ENCODE peak calls at places on chromosomes 2 and 18, in four cellular contexts. B is AG04450; U is AG09309; J is CD4-positive, CD25-positive, alpha-beta regulatory T cell. F is an unnamed sample.

GRCh38 chr2:219352448-219353023 is 20.0 kb upstream of the RESP18 start:
- DNase-seq in J (peak), U (no peak), B (no peak), F (peak)

GRCh38 chr2:201420442-201421113 is 30.7 kb downstream of the TRAK2 start:
- DNase-seq in B (no peak), U (no peak), J (no peak), F (no peak)

GRCh38 chr2:26470601-26471260 is 7.2 kb downstream of the OTOF start:
- DNase-seq in U (no peak), J (no peak), B (no peak), F (no peak)

GRCh38 chr2:216791303-216791702 is 68.6 kb downstream of the TNP1 start:
- DNase-seq in U (peak), J (no peak), B (no peak), F (no peak)

GRCh38 chr18:9683418-9684396 is 24.4 kb upstream of the RAB31 start:
- DNase-seq in B (no peak), J (no peak), U (no peak), F (no peak)

GRCh38 chr2:67079729-67080128 is 317.4 kb upstream of the ETAA1 start:
- DNase-seq in J (no peak), U (no peak), B (no peak), F (no peak)

GRCh38 chr2:30808695-30809094 is 1.4 kb upstream of the CAPN13 start:
- DNase-seq in U (no peak), B (no peak), J (no peak), F (no peak)

GRCh38 chr2:10544252-10544651 is 96.1 kb upstream of the ODC1 start:
- DNase-seq in B (no peak), U (no peak), J (no peak), F (no peak)

GRCh38 chr2:174326880-174327558 is 7.7 kb upstream of the SP9 start:
- DNase-seq in B (no peak), U (no peak), J (peak), F (no peak)

GRCh38 chr2:158502984-158503383 is 46.2 kb downstream of the PKP4 start:
- DNase-seq in J (no peak), U (peak), B (peak), F (no peak)

GRCh38 chr18:8706981-8707940 is 1.9 kb downstream of the MTCL1 start:
- DNase-seq in U (peak), B (no peak), J (no peak), F (peak)

GRCh38 chr2:201144101-201145051 is 28.4 kb downstream of the CFLAR start:
- DNase-seq in B (no peak), J (no peak), U (no peak), F (no peak)

GRCh38 chr2:197795277-197795676 is 9.1 kb upstream of the PLCL1 start:
- DNase-seq in B (no peak), U (no peak), J (no peak), F (no peak)

GRCh38 chr2:101296314-101296809 is 12.1 kb downstream of the RNF149 start:
- DNase-seq in U (peak), B (no peak), J (no peak), F (no peak)

GRCh38 chr2:95667480-95667879 is 75.7 kb downstream of the TRIM43 start:
- DNase-seq in U (no peak), B (no peak), J (no peak), F (no peak)

GRCh38 chr2:166211079-166211478 is 83.3 kb upstream of the SCN1A start:
- DNase-seq in J (no peak), B (no peak), U (no peak), F (no peak)

GRCh38 chr18:24321071-24321470 is 76.6 kb downstream of the OSBPL1A start:
- DNase-seq in J (no peak), U (peak), B (no peak), F (no peak)

GRCh38 chr2:142040554-142040953 is 90.3 kb downstream of the LRP1B start:
- DNase-seq in B (no peak), J (no peak), U (no peak), F (no peak)

GRCh38 chr18:37537868-37538525 is 27.6 kb downstream of the CELF4 start:
- DNase-seq in U (peak), B (peak), J (peak), F (no peak)

GRCh38 chr18:23512641-23513040 is 9.3 kb downstream of the RMC1 start:
- DNase-seq in J (no peak), U (no peak), B (no peak), F (no peak)

GRCh38 chr2:66439291-66440010 is 4.5 kb downstream of the MEIS1 start:
- DNase-seq in U (no peak), B (no peak), J (no peak), F (no peak)

GRCh38 chr2:173652731-173653426 is 298.2 kb downstream of the CDCA7 start:
- DNase-seq in J (no peak), U (peak), B (peak), F (no peak)

GRCh38 chr2:75462714-75463113 is 98.0 kb downstream of the EVA1A start:
- DNase-seq in J (no peak), B (no peak), U (no peak), F (no peak)

GRCh38 chr2:196259507-196260481 is 88.4 kb upstream of the STK17B start:
- DNase-seq in B (no peak), J (peak), U (no peak), F (peak)

GRCh38 chr2:203077458-203077857 is 62.8 kb downstream of the NBEAL1 start:
- DNase-seq in J (no peak), U (peak), B (no peak), F (no peak)

GRCh38 chr2:78070693-78071092 is 548.5 kb upstream of the LRRTM4 start:
- DNase-seq in B (no peak), U (no peak), J (no peak), F (no peak)

GRCh38 chr18:46343940-46344372 is 239.8 kb downstream of the HAUS1 start:
- DNase-seq in U (no peak), J (peak), B (no peak), F (peak)

GRCh38 chr2:222423632-222424280 is 587 bp upstream of the SGPP2 start:
- DNase-seq in J (no peak), U (no peak), B (no peak), F (no peak)

GRCh38 chr2:12720752-12721151 is 4.0 kb downstream of the TRIB2 start:
- DNase-seq in U (no peak), J (no peak), B (no peak), F (no peak)

GRCh38 chr2:12721571-12722444 is 5.1 kb downstream of the TRIB2 start:
- DNase-seq in J (no peak), U (peak), B (no peak), F (no peak)

GRCh38 chr2:12723741-12724463 is 7.2 kb downstream of the TRIB2 start:
- DNase-seq in U (no peak), J (no peak), B (no peak), F (no peak)

GRCh38 chr2:12720181-12720580 is 3.4 kb downstream of the TRIB2 start:
- DNase-seq in U (no peak), B (no peak), J (no peak), F (no peak)

DNA sequence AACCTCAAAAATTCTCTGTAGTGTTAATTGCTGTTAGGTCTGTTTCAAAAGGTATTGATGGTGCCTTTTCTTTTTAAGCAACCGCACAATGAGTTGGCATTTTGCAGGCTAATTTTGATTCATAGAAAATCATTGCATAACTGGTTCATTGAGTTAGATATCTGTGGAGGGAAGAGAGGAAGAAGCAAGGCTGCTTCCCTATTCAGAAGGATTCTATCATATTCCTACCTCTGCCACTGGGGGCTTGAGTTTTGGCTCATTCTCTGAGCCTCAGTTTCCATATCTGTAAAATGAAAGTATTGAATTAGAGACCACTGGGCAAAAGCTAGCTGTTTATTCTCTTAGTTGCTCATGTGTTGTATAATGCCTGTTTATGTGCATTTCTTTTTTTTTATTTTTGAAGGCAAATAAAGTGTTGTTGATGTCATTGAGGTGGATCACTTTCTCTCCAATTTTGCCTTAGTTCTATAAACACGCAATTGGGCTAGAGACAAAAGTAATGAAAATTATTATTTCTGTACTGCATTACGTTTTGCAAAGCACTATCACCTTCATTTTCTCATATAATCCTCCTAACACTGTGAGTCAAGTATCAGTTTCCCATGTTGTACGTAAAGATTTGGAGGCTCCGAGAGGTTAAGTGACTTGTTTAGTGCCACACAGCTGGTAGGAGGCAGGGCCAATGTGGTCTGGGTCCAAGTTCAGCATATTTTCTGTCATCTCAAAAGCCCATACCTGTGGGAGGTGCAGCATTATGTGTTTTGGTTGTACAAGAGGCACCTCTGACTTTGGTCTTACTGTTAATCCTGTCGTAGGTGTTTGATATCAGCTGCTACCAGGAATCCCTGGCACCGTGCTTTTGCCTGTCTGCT is 5.9 kb downstream of the TRIB2 start:
- DNase-seq in U (no peak), J (no peak), B (no peak), F (no peak)
- H3K4me3 ChIP-seq in U (peak), J (peak), B (no peak), F (no peak)

GRCh38 chr2:234290671-234291070 is 206.2 kb downstream of the ARL4C start:
- DNase-seq in J (peak), B (no peak), U (no peak), F (peak)

GRCh38 chr2:234293973-234294372 is 202.9 kb downstream of the ARL4C start:
- DNase-seq in J (peak), U (no peak), B (no peak), F (no peak)

GRCh38 chr2:234291765-234292204 is 205.1 kb downstream of the ARL4C start:
- DNase-seq in J (peak), U (peak), B (no peak), F (peak)

GRCh38 chr2:234292205-234292954 is 204.5 kb downstream of the ARL4C start:
- DNase-seq in U (no peak), B (no peak), J (peak), F (peak)

DNA sequence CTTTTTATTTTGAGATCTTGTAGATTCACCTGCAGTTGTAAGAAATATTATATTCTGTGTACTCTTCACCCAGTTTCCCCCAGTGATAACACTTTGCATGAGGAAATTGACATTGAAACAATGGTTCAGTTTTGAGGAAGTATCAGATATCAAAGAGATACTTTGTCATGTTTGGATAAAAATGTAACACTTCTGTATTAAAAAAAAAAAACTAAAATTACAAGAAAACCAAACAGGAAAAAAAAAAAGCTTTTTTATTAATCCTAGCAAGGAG is 204.0 kb downstream of the ARL4C start:
- DNase-seq in U (no peak), B (no peak), J (no peak), F (no peak)
- H3K4me3 ChIP-seq in U (no peak), B (no peak), J (peak), F (peak)

GRCh38 chr2:171210216-171210863 is 49.6 kb upstream of the TLK1 start:
- DNase-seq in B (no peak), U (no peak), J (no peak), F (no peak)
- H3K4me3 ChIP-seq in B (no peak), U (no peak), J (peak), F (peak)

GRCh38 chr18:11429876-11430275 is 179.5 kb upstream of the SLC35G4 start:
- DNase-seq in J (no peak), U (no peak), B (no peak), F (no peak)

DNA sequence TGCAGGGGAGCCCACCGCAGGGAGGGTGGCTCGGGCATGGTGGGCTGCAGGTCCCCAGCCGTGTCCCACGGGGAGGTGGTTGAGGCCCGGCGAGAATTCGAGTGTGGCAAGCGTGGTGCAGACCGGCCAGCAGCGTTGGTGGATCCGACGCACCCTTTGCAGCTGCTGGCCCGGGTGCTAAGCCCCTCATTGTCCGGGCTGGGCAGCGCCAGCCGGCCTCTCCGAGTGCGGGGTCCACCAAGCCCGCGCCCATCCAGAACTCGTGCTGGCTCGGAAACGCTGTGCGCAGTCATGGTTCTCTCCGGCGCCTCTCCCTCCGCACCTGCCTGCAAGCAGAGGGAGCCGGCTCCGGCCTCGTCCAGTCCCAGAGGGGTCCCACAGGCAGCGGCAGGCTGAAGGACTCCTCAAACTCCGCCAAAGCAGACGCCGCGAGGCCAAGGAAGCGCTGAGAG is 177.0 kb upstream of the SLC35G4 start:
- DNase-seq in U (no peak), J (no peak), B (no peak), F (no peak)
- H3K4me3 ChIP-seq in U (no peak), J (no peak), B (no peak), F (no peak)

DNA sequence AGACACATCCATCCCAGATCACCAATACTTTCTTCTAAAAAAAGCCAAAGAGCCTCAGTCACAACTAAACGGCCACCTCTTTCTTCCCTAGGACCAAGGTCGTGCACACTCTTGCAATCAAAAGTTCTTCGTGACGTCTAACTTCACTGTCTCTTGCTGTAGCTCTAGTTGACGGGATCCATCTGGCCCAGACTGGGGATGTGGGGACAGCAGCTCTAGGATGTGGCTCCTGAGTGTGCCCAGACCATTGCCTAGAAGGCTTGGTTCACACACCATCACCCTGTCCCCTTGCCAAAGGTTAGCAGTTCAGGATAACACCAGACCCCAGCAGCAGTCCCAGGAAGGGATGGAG is 98.2 kb downstream of the TNS1 start:
- DNase-seq in U (no peak), J (no peak), B (no peak), F (no peak)
- H3K4me3 ChIP-seq in U (no peak), J (no peak), B (no peak), F (no peak)

GRCh38 chr2:215413974-215414373 is 21.9 kb downstream of the FN1 start:
- DNase-seq in J (no peak), U (no peak), B (no peak), F (no peak)

GRCh38 chr2:215411941-215412743 is 23.7 kb downstream of the FN1 start:
- DNase-seq in B (no peak), U (no peak), J (no peak), F (no peak)

GRCh38 chr2:215415218-215415617 is 20.6 kb downstream of the FN1 start:
- DNase-seq in U (no peak), J (no peak), B (no peak), F (no peak)

GRCh38 chr2:215414674-215415073 is 21.2 kb downstream of the FN1 start:
- DNase-seq in B (no peak), U (no peak), J (no peak), F (no peak)

GRCh38 chr2:215413484-215413777 is 22.4 kb downstream of the FN1 start:
- DNase-seq in U (no peak), J (no peak), B (no peak), F (no peak)
- H3K4me3 ChIP-seq in U (no peak), J (no peak), B (no peak), F (no peak)

GRCh38 chr2:44939074-44940052 is 2.1 kb upstream of the SIX3 start:
- DNase-seq in J (no peak), B (no peak), U (no peak), F (no peak)
- H3K4me3 ChIP-seq in J (no peak), B (no peak), U (no peak), F (no peak)

GRCh38 chr2:224612581-224612980 is 27.4 kb upstream of the CUL3 start:
- DNase-seq in J (no peak), B (no peak), U (no peak), F (no peak)
- H3K4me3 ChIP-seq in J (no peak), B (no peak), U (no peak), F (no peak)

GRCh38 chr2:228614741-228615140 is 433.3 kb upstream of the SPHKAP start:
- DNase-seq in U (no peak), B (no peak), J (no peak), F (no peak)

GRCh38 chr2:228611171-228611570 is 429.7 kb upstream of the SPHKAP start:
- DNase-seq in J (no peak), B (no peak), U (no peak), F (no peak)

GRCh38 chr2:228613133-228613532 is 431.6 kb upstream of the SPHKAP start:
- DNase-seq in B (peak), U (peak), J (no peak), F (no peak)

DNA sequence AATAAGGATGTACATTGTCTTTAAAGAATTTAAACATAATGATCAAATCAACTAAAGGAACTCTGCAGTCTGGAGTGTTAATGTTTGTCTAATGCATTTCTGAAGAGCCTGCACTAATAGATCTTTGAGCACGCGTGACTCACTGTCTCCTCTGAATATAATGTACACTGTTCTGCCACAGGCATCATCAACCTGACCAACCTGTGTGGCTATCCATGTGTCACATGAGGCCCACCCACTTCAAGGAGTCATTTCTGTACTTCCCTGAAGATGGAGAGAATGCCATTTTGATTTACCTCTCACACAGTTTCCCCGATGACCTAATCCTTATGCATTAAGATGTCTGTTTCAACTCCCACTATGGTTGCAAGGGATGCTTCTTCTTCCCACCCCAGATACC is 434.0 kb upstream of the SPHKAP start:
- DNase-seq in U (no peak), B (no peak), J (no peak), F (no peak)
- H3K4me3 ChIP-seq in U (no peak), B (no peak), J (no peak), F (no peak)

GRCh38 chr18:13392899-13393298 is 174.3 kb downstream of the LDLRAD4 start:
- DNase-seq in U (no peak), B (no peak), J (no peak), F (no peak)
- H3K4me3 ChIP-seq in U (no peak), B (no peak), J (no peak), F (no peak)